ENCODE peak calls at places on chromosomes 1 and 21, in eight cellular contexts. E, L, P, H, K, Z, J and F are unnamed samples.

GRCh38 chr1:248872752-248873408 is 14.0 kb upstream of the ZNF692 start:
- DNase-seq in E (peak; percentile 83), L (peak; percentile 81), P (peak; percentile 90), H (peak; percentile 46), K (peak; percentile 78), Z (peak; percentile 66), J (peak; percentile 49), F (peak; percentile 79)

GRCh38 chr1:243253211-243253926 is 1.7 kb downstream of the CEP170 start:
- DNase-seq in E (peak; percentile 59), L (no peak), P (no peak), H (no peak), K (no peak), Z (peak; percentile 37), J (no peak), F (no peak)

GRCh38 chr1:228781161-228781771 is 46.0 kb downstream of the RHOU start:
- DNase-seq in E (peak; percentile 50), L (no peak), P (peak; percentile 84), H (no peak), K (no peak), Z (peak; percentile 63), J (peak; percentile 22), F (no peak)

GRCh38 chr21:35231115-35231514 is 182.0 kb upstream of the RUNX1 start:
- DNase-seq in E (no peak), L (no peak), P (no peak), H (no peak), K (no peak), Z (peak; percentile 55), J (no peak), F (no peak)

GRCh38 chr1:20787100-20787774 is at the start of gene HP1BP3:
- DNase-seq in E (peak; percentile 88), L (peak; percentile 92), P (peak; percentile 77), H (peak; percentile 67), K (peak; percentile 90), Z (peak; percentile 62), J (peak; percentile 85), F (peak; percentile 88)

GRCh38 chr1:10796029-10796944 is at the start of gene CASZ1:
- DNase-seq in E (peak; percentile 93), L (peak; percentile 92), P (peak; percentile 90), H (peak; percentile 83), K (peak; percentile 96), Z (peak; percentile 86), J (peak; percentile 83), F (peak; percentile 82)

GRCh38 chr21:37790905-37791304 is 125.4 kb downstream of the KCNJ6 start:
- DNase-seq in E (no peak), L (no peak), P (no peak), H (no peak), K (no peak), Z (no peak), J (no peak), F (peak; percentile 74)

GRCh38 chr1:206925116-206925736 is 3.5 kb upstream of the FCMR start:
- DNase-seq in E (peak; percentile 8), L (peak; percentile 82), P (peak; percentile 7), H (no peak), K (no peak), Z (no peak), J (no peak), F (no peak)

GRCh38 chr1:106956721-106957120 is 99.8 kb upstream of the PRMT6 start:
- DNase-seq in E (peak; percentile 51), L (no peak), P (no peak), H (no peak), K (no peak), Z (peak; percentile 0), J (no peak), F (no peak)

GRCh38 chr1:97145321-97145956 is 423.9 kb downstream of the PTBP2 start:
- DNase-seq in E (peak; percentile 68), L (no peak), P (no peak), H (peak; percentile 38), K (no peak), Z (peak; percentile 46), J (no peak), F (no peak)

GRCh38 chr1:27504588-27505419 is 14.8 kb upstream of the WASF2 start:
- DNase-seq in E (peak; percentile 59), L (no peak), P (peak; percentile 87), H (peak; percentile 87), K (peak; percentile 69), Z (peak; percentile 49), J (peak; percentile 91), F (peak; percentile 92)

GRCh38 chr1:37651803-37652202 is 17.1 kb upstream of the RSPO1 start:
- DNase-seq in E (no peak), L (no peak), P (no peak), H (no peak), K (no peak), Z (no peak), J (no peak), F (no peak)

GRCh38 chr1:204697893-204698292 is 12.4 kb upstream of the LRRN2 start:
- DNase-seq in E (no peak), L (no peak), P (no peak), H (peak; percentile 84), K (no peak), Z (no peak), J (no peak), F (no peak)

GRCh38 chr1:43540653-43541071 is 10.0 kb downstream of the PTPRF start:
- DNase-seq in E (peak; percentile 59), L (no peak), P (no peak), H (no peak), K (peak; percentile 49), Z (no peak), J (no peak), F (peak; percentile 78)

GRCh38 chr1:101338714-101339430 is 102.1 kb downstream of the S1PR1 start:
- DNase-seq in E (peak; percentile 33), L (no peak), P (no peak), H (no peak), K (no peak), Z (no peak), J (no peak), F (no peak)

GRCh38 chr1:39337067-39337466 is 132.6 kb downstream of the MACF1 start:
- DNase-seq in E (no peak), L (no peak), P (no peak), H (no peak), K (no peak), Z (peak; percentile 11), J (no peak), F (no peak)
- H3K4me1 ChIP-seq in E (no peaks in the 10 kb centered on the region), L (peaks cover 7% of the 10 kb centered on the region), P (no peaks in the 10 kb centered on the region), H (no peaks in the 10 kb centered on the region), K (no peaks in the 10 kb centered on the region), Z (no peaks in the 10 kb centered on the region), J (no peaks in the 10 kb centered on the region), F (no peaks in the 10 kb centered on the region)

GRCh38 chr1:167635233-167635648 is 5.2 kb downstream of the RCSD1 start:
- DNase-seq in E (peak; percentile 33), L (no peak), P (no peak), H (no peak), K (no peak), Z (no peak), J (peak; percentile 75), F (no peak)
- H3K36me3 ChIP-seq in E (no peaks in the 10 kb centered on the region), L (no peaks in the 10 kb centered on the region), P (no peaks in the 10 kb centered on the region), H (no peaks in the 10 kb centered on the region), K (no peaks in the 10 kb centered on the region), Z (no peaks in the 10 kb centered on the region), J (peaks cover 10% of the 10 kb centered on the region), F (no peaks in the 10 kb centered on the region)

GRCh38 chr1:18481190-18481920 is 625 bp downstream of the KLHDC7A start:
- DNase-seq in E (no peak), L (no peak), P (no peak), H (no peak), K (peak; percentile 84), Z (no peak), J (no peak), F (no peak)

GRCh38 chr1:18484276-18484675 is 3.5 kb downstream of the KLHDC7A start:
- DNase-seq in E (no peak), L (no peak), P (no peak), H (no peak), K (no peak), Z (no peak), J (no peak), F (no peak)

GRCh38 chr1:18484726-18485125 is 4.0 kb downstream of the KLHDC7A start:
- DNase-seq in E (no peak), L (no peak), P (no peak), H (no peak), K (no peak), Z (no peak), J (no peak), F (no peak)

GRCh38 chr1:18481921-18482701 is 1.4 kb downstream of the KLHDC7A start:
- DNase-seq in E (no peak), L (no peak), P (no peak), H (no peak), K (peak; percentile 78), Z (no peak), J (no peak), F (no peak)

GRCh38 chr1:18482721-18483425 is 2.1 kb downstream of the KLHDC7A start:
- DNase-seq in E (no peak), L (no peak), P (no peak), H (no peak), K (peak; percentile 61), Z (no peak), J (no peak), F (no peak)
- H3K4me3 ChIP-seq in E (no peak overlapping the region), L (no peak overlapping the region), P (no peak overlapping the region), H (no peak overlapping the region), K (no peak overlapping the region), Z (no peak overlapping the region), J (no peak overlapping the region), F (no peak overlapping the region)

GRCh38 chr1:12458571-12458970 is 159.4 kb downstream of the DHRS3 start:
- DNase-seq in E (peak; percentile 64), L (no peak), P (no peak), H (no peak), K (no peak), Z (no peak), J (no peak), F (no peak)
- H3K4me1 ChIP-seq in E (peaks cover 72% of the 10 kb centered on the region), L (peaks cover 88% of the 10 kb centered on the region), P (peaks cover 19% of the 10 kb centered on the region), H (peaks cover 40% of the 10 kb centered on the region), K (peaks cover 61% of the 10 kb centered on the region), Z (peaks cover 55% of the 10 kb centered on the region), J (peaks cover 100% of the 10 kb centered on the region), F (peaks cover 96% of the 10 kb centered on the region)

DNA sequence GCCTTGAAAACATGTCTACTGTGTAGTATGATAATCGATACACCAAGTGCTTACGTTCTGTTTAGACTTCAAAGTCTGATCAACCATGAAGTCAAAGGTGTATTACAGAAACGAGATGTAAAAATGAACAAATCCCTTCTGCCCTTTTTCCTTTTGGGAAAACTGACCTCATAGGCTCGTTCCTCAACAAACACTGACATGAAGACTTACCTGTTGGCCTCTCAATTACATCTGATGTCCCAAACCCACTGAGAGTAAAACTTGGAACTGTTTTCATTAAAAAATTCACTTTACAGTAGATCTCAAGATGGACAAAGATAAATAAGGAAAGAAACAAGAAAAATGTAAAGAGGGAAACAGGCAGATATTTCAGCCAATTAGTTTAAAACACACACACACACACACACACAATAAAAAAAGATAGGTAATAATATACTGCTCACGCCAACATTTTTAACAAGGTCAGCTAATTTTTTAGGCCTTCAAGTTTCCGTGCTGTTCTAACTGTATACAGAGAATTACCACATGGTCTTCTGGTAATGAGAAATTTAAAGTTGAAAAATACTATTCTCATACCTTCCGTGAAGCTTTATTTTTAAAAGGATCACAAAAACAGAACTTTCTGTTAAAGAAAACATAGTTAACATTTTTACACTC is 2.1 kb downstream of the HMGN1 start:
- DNase-seq in E (no peak), L (no peak), P (no peak), H (no peak), K (no peak), Z (no peak), J (no peak), F (no peak)
- H3K36me3 ChIP-seq in E (peaks cover 43% of the 10 kb centered on the region), L (peaks cover 24% of the 10 kb centered on the region), P (peaks cover 4% of the 10 kb centered on the region), H (no peaks in the 10 kb centered on the region), K (peaks cover 3% of the 10 kb centered on the region), Z (peaks cover 21% of the 10 kb centered on the region), J (peaks cover 22% of the 10 kb centered on the region), F (peaks cover 17% of the 10 kb centered on the region)